ENCODE peak calls at places on chromosomes 11 and 22, in nine cellular contexts. One of them, this sample, is unnamed.

GRCh38 chr11:35242412-35242811 is 103.4 kb downstream of the CD44 start:
- DNase-seq in H7: no peak
- DNase-seq in body of pancreas: no peak
- DNase-seq in psoas muscle: no peak
- DNase-seq in Panc1: no peak
- DNase-seq in tibial artery: no peak
- DNase-seq in neural progenitor cell: no peak
- DNase-seq in mucosa of descending colon: no peak
- DNase-seq in astrocyte of the cerebellum: no peak
- DNase-seq in this sample: no peak

GRCh38 chr22:29797351-29797750 is 30.2 kb downstream of the UQCR10 start:
- DNase-seq in mucosa of descending colon: no peak
- DNase-seq in Panc1: no peak
- DNase-seq in psoas muscle: no peak
- DNase-seq in neural progenitor cell: no peak
- DNase-seq in body of pancreas: no peak
- DNase-seq in tibial artery: no peak
- DNase-seq in astrocyte of the cerebellum: no peak
- DNase-seq in H7: no peak
- DNase-seq in this sample: no peak

GRCh38 chr22:24465566-24465965 is 29.6 kb upstream of the UPB1 start:
- DNase-seq in neural progenitor cell: no peak
- DNase-seq in body of pancreas: no peak
- DNase-seq in Panc1: no peak
- DNase-seq in astrocyte of the cerebellum: no peak
- DNase-seq in psoas muscle: no peak
- DNase-seq in H7: no peak
- DNase-seq in mucosa of descending colon: no peak
- DNase-seq in tibial artery: no peak
- DNase-seq in this sample: peak

GRCh38 chr11:3914807-3915206 is 59.3 kb downstream of the STIM1 start:
- DNase-seq in body of pancreas: no peak
- DNase-seq in H7: no peak
- DNase-seq in Panc1: no peak
- DNase-seq in neural progenitor cell: no peak
- DNase-seq in tibial artery: no peak
- DNase-seq in mucosa of descending colon: no peak
- DNase-seq in psoas muscle: no peak
- DNase-seq in astrocyte of the cerebellum: no peak
- DNase-seq in this sample: no peak

GRCh38 chr11:32050256-32050655 is 40.6 kb upstream of the RCN1 start:
- DNase-seq in H7: no peak
- DNase-seq in psoas muscle: no peak
- DNase-seq in tibial artery: no peak
- DNase-seq in astrocyte of the cerebellum: no peak
- DNase-seq in Panc1: no peak
- DNase-seq in mucosa of descending colon: no peak
- DNase-seq in neural progenitor cell: no peak
- DNase-seq in body of pancreas: no peak
- DNase-seq in this sample: no peak

GRCh38 chr11:1659478-1659877 is 29.9 kb downstream of the KRTAP5-5 start:
- DNase-seq in astrocyte of the cerebellum: no peak
- DNase-seq in tibial artery: no peak
- DNase-seq in Panc1: no peak
- DNase-seq in body of pancreas: no peak
- DNase-seq in H7: no peak
- DNase-seq in mucosa of descending colon: peak
- DNase-seq in neural progenitor cell: no peak
- DNase-seq in psoas muscle: no peak
- DNase-seq in this sample: no peak

GRCh38 chr11:24861440-24861839 is 364.6 kb downstream of the LUZP2 start:
- DNase-seq in body of pancreas: no peak
- DNase-seq in neural progenitor cell: peak
- DNase-seq in tibial artery: no peak
- DNase-seq in astrocyte of the cerebellum: no peak
- DNase-seq in mucosa of descending colon: no peak
- DNase-seq in psoas muscle: no peak
- DNase-seq in H7: no peak
- DNase-seq in Panc1: no peak
- DNase-seq in this sample: peak

GRCh38 chr11:75627879-75628668 is 40.8 kb downstream of the MAP6 start:
- DNase-seq in body of pancreas: no peak
- DNase-seq in neural progenitor cell: no peak
- DNase-seq in H7: peak
- DNase-seq in Panc1: no peak
- DNase-seq in astrocyte of the cerebellum: no peak
- DNase-seq in tibial artery: no peak
- DNase-seq in mucosa of descending colon: no peak
- DNase-seq in psoas muscle: no peak
- DNase-seq in this sample: peak

GRCh38 chr11:76161261-76161961 is 44.9 kb downstream of the WNT11 start:
- DNase-seq in psoas muscle: no peak
- DNase-seq in tibial artery: no peak
- DNase-seq in H7: peak
- DNase-seq in body of pancreas: no peak
- DNase-seq in Panc1: no peak
- DNase-seq in astrocyte of the cerebellum: no peak
- DNase-seq in mucosa of descending colon: peak
- DNase-seq in neural progenitor cell: peak
- DNase-seq in this sample: no peak

GRCh38 chr11:19419021-19419750 is 178.4 kb upstream of the E2F8 start:
- DNase-seq in Panc1: no peak
- DNase-seq in tibial artery: no peak
- DNase-seq in astrocyte of the cerebellum: no peak
- DNase-seq in psoas muscle: no peak
- DNase-seq in neural progenitor cell: no peak
- DNase-seq in mucosa of descending colon: no peak
- DNase-seq in body of pancreas: no peak
- DNase-seq in H7: no peak
- DNase-seq in this sample: no peak

GRCh38 chr11:62770778-62771143 is 435 bp upstream of the TAF6L start:
- DNase-seq in psoas muscle: no peak
- DNase-seq in mucosa of descending colon: peak
- DNase-seq in astrocyte of the cerebellum: no peak
- DNase-seq in neural progenitor cell: no peak
- DNase-seq in H7: peak
- DNase-seq in tibial artery: peak
- DNase-seq in Panc1: no peak
- DNase-seq in body of pancreas: peak
- DNase-seq in this sample: peak

GRCh38 chr22:36901411-36902142 is 11.9 kb upstream of the CSF2RB start:
- DNase-seq in body of pancreas: no peak
- DNase-seq in astrocyte of the cerebellum: no peak
- DNase-seq in neural progenitor cell: no peak
- DNase-seq in tibial artery: no peak
- DNase-seq in H7: no peak
- DNase-seq in psoas muscle: no peak
- DNase-seq in mucosa of descending colon: no peak
- DNase-seq in Panc1: no peak
- DNase-seq in this sample: peak

GRCh38 chr11:44316388-44317240 is 6.7 kb upstream of the ALX4 start:
- DNase-seq in Panc1: no peak
- DNase-seq in mucosa of descending colon: no peak
- DNase-seq in astrocyte of the cerebellum: no peak
- DNase-seq in psoas muscle: no peak
- DNase-seq in body of pancreas: no peak
- DNase-seq in neural progenitor cell: peak
- DNase-seq in H7: peak
- DNase-seq in tibial artery: peak
- DNase-seq in this sample: peak

GRCh38 chr11:2473361-2474058 is 28.7 kb downstream of the KCNQ1 start:
- DNase-seq in astrocyte of the cerebellum: no peak
- DNase-seq in mucosa of descending colon: no peak
- DNase-seq in tibial artery: peak
- DNase-seq in psoas muscle: no peak
- DNase-seq in body of pancreas: no peak
- DNase-seq in Panc1: no peak
- DNase-seq in H7: peak
- DNase-seq in neural progenitor cell: no peak
- DNase-seq in this sample: no peak

GRCh38 chr22:19776433-19777031 is 16.0 kb downstream of the TBX1 start:
- DNase-seq in tibial artery: no peak
- DNase-seq in H7: no peak
- DNase-seq in Panc1: no peak
- DNase-seq in body of pancreas: no peak
- DNase-seq in psoas muscle: no peak
- DNase-seq in neural progenitor cell: no peak
- DNase-seq in mucosa of descending colon: no peak
- DNase-seq in astrocyte of the cerebellum: no peak
- DNase-seq in this sample: peak

DNA sequence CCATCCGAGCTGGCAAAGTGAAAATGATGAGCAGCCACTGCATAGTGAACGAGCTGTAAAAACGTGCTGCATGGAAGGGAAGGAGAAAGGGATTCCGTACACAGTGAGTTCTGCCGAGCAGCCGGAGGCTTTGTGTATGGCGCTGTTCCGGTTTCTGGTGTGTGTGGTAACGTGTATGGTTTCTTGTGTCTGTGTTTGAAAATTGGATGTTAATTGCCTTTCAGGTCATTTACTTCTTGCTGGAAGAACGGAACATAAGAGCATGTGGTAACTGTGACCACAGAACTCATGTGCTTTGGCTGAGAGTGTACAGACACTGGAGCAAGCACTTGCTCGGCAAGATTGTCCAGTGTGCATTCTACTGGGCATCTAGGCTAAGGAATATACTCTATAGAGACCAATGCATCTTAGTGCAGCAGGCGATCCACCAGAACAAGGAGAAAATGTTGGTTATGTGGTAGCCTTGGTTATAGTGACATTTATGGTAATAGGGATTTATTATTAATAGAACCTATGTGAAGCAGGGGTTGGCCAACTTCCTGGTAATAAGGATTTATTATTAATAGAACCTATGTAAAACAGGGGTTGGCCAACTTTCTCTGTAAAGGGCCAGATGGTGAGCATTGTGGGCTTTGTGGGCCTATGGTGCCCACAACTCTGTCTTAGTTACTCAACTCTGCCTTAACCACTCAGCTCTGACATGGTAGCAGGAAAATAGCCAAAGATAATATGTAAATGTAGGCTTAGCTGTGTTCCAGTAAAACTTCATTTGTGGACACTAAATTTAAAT is 49.2 kb downstream of the GRAMD1B start:
- DNase-seq in H7: no peak
- DNase-seq in astrocyte of the cerebellum: no peak
- DNase-seq in mucosa of descending colon: no peak
- DNase-seq in psoas muscle: no peak
- DNase-seq in Panc1: no peak
- DNase-seq in tibial artery: no peak
- DNase-seq in neural progenitor cell: no peak
- DNase-seq in body of pancreas: no peak
- DNase-seq in this sample: no peak
- H3K4me3 ChIP-seq in H7: no peak
- H3K4me3 ChIP-seq in astrocyte of the cerebellum: no peak
- H3K4me3 ChIP-seq in mucosa of descending colon: no peak
- H3K4me3 ChIP-seq in psoas muscle: no peak
- H3K4me3 ChIP-seq in Panc1: no peak
- H3K4me3 ChIP-seq in tibial artery: no peak
- H3K4me3 ChIP-seq in neural progenitor cell: no peak
- H3K4me3 ChIP-seq in body of pancreas: no peak
- H3K4me3 ChIP-seq in this sample: no peak

GRCh38 chr11:616320-617220 is 820 bp upstream of the IRF7 start:
- DNase-seq in neural progenitor cell: no peak
- DNase-seq in H7: no peak
- DNase-seq in psoas muscle: peak
- DNase-seq in Panc1: no peak
- DNase-seq in mucosa of descending colon: peak
- DNase-seq in body of pancreas: peak
- DNase-seq in tibial artery: peak
- DNase-seq in astrocyte of the cerebellum: no peak
- DNase-seq in this sample: no peak
- H3K4me3 ChIP-seq in neural progenitor cell: peak
- H3K4me3 ChIP-seq in H7: no peak
- H3K4me3 ChIP-seq in psoas muscle: peak
- H3K4me3 ChIP-seq in Panc1: peak
- H3K4me3 ChIP-seq in mucosa of descending colon: no peak
- H3K4me3 ChIP-seq in body of pancreas: no peak
- H3K4me3 ChIP-seq in tibial artery: peak
- H3K4me3 ChIP-seq in astrocyte of the cerebellum: no peak
- H3K4me3 ChIP-seq in this sample: no peak

GRCh38 chr11:33733978-33734377 is 2.2 kb downstream of the CD59 start:
- DNase-seq in psoas muscle: no peak
- DNase-seq in mucosa of descending colon: no peak
- DNase-seq in H7: no peak
- DNase-seq in neural progenitor cell: no peak
- DNase-seq in tibial artery: no peak
- DNase-seq in body of pancreas: no peak
- DNase-seq in Panc1: no peak
- DNase-seq in astrocyte of the cerebellum: no peak
- DNase-seq in this sample: no peak

GRCh38 chr11:33735166-33735425 is 1.1 kb downstream of the CD59 start:
- DNase-seq in Panc1: no peak
- DNase-seq in psoas muscle: no peak
- DNase-seq in tibial artery: no peak
- DNase-seq in H7: no peak
- DNase-seq in astrocyte of the cerebellum: no peak
- DNase-seq in neural progenitor cell: peak
- DNase-seq in mucosa of descending colon: no peak
- DNase-seq in body of pancreas: no peak
- DNase-seq in this sample: no peak

GRCh38 chr11:33730716-33731115 is 5.5 kb downstream of the CD59 start:
- DNase-seq in body of pancreas: no peak
- DNase-seq in psoas muscle: no peak
- DNase-seq in H7: no peak
- DNase-seq in mucosa of descending colon: no peak
- DNase-seq in Panc1: no peak
- DNase-seq in astrocyte of the cerebellum: no peak
- DNase-seq in tibial artery: no peak
- DNase-seq in neural progenitor cell: no peak
- DNase-seq in this sample: no peak

GRCh38 chr11:33734441-33735165 is 1.6 kb downstream of the CD59 start:
- DNase-seq in mucosa of descending colon: no peak
- DNase-seq in tibial artery: no peak
- DNase-seq in neural progenitor cell: no peak
- DNase-seq in astrocyte of the cerebellum: peak
- DNase-seq in Panc1: no peak
- DNase-seq in psoas muscle: peak
- DNase-seq in body of pancreas: no peak
- DNase-seq in H7: no peak
- DNase-seq in this sample: no peak

GRCh38 chr11:33732176-33732575 is 4.0 kb downstream of the CD59 start:
- DNase-seq in body of pancreas: no peak
- DNase-seq in tibial artery: no peak
- DNase-seq in astrocyte of the cerebellum: no peak
- DNase-seq in neural progenitor cell: no peak
- DNase-seq in mucosa of descending colon: no peak
- DNase-seq in psoas muscle: no peak
- DNase-seq in Panc1: no peak
- DNase-seq in H7: no peak
- DNase-seq in this sample: no peak
- H3K4me3 ChIP-seq in body of pancreas: no peak
- H3K4me3 ChIP-seq in tibial artery: no peak
- H3K4me3 ChIP-seq in astrocyte of the cerebellum: no peak
- H3K4me3 ChIP-seq in neural progenitor cell: no peak
- H3K4me3 ChIP-seq in mucosa of descending colon: no peak
- H3K4me3 ChIP-seq in psoas muscle: peak
- H3K4me3 ChIP-seq in Panc1: no peak
- H3K4me3 ChIP-seq in H7: no peak
- H3K4me3 ChIP-seq in this sample: no peak

DNA sequence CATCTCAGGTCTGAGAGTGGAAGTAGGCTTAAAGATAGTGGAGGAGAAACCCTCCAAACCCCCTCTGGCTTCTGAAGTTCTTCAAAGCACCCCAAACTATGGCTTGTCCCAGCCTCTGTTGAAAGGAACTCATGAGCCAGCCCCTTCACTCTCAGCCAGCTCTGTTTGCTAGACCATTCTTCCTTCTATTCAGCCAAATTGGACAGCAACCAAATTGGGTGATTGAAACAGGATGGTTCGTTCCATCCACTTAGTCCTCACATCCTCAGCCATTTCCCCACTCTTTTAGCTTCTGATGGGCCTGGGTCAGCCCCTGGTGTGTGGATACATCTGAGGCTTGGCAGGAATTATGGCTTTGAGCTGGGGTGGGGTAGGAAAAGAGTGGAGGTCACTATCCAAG is 4.5 kb downstream of the HTR3A start:
- DNase-seq in psoas muscle: no peak
- DNase-seq in tibial artery: no peak
- DNase-seq in H7: no peak
- DNase-seq in body of pancreas: no peak
- DNase-seq in mucosa of descending colon: no peak
- DNase-seq in Panc1: no peak
- DNase-seq in neural progenitor cell: no peak
- DNase-seq in astrocyte of the cerebellum: no peak
- DNase-seq in this sample: no peak
- H3K4me3 ChIP-seq in psoas muscle: no peak
- H3K4me3 ChIP-seq in tibial artery: no peak
- H3K4me3 ChIP-seq in H7: no peak
- H3K4me3 ChIP-seq in body of pancreas: no peak
- H3K4me3 ChIP-seq in mucosa of descending colon: no peak
- H3K4me3 ChIP-seq in Panc1: no peak
- H3K4me3 ChIP-seq in neural progenitor cell: no peak
- H3K4me3 ChIP-seq in astrocyte of the cerebellum: no peak
- H3K4me3 ChIP-seq in this sample: no peak

This sample was measured in endodermal cell.